ENCODE peak calls at places on chromosomes 2 and 18, in nine cellular contexts. T is T-helper 2 cell; V is activated T-cell treated with anti-CD3 and anti-CD28 coated beads for 1 hour; D is stimulated activated CD4-positive, alpha-beta T cell treated with anti-CD3 and anti-CD28 coated beads, Interleukin-15, amount 100 ng/mL, for 1 hour; L is memory B cell; M is HS-5; B is WTC11; W is DMS153; Q is psoas muscle. N is an unnamed sample.

GRCh38 chr2:239608723-239609122 is 207.9 kb upstream of the HDAC4 start:
- DNase-seq in B (no peak), V (no peak), W (no peak), T (no peak), L (no peak), D (no peak), M (no peak), Q (no peak), N (no peak)

GRCh38 chr18:37322497-37323035 is 243.0 kb downstream of the CELF4 start:
- DNase-seq in L (no peak), T (peak), M (no peak), W (no peak), D (no peak), V (no peak), Q (peak), B (peak), N (no peak)

GRCh38 chr2:85545780-85546240 is 6.8 kb downstream of the MAT2A start:
- DNase-seq in W (no peak), T (no peak), Q (no peak), D (no peak), B (no peak), L (no peak), V (no peak), M (no peak), N (peak)

GRCh38 chr2:15640291-15640711 is 48.6 kb downstream of the DDX1 start:
- DNase-seq in M (no peak), Q (no peak), T (no peak), D (no peak), L (no peak), B (no peak), V (no peak), W (no peak), N (no peak)

GRCh38 chr2:18752022-18752493 is 162.7 kb upstream of the NT5C1B start:
- DNase-seq in D (no peak), W (peak), T (no peak), L (no peak), V (no peak), Q (no peak), B (no peak), M (no peak), N (no peak)

GRCh38 chr2:109352898-109353689 is 224.1 kb downstream of the SH3RF3 start:
- DNase-seq in Q (no peak), T (no peak), B (no peak), V (no peak), W (no peak), M (no peak), L (no peak), D (no peak), N (no peak)

GRCh38 chr18:35456181-35456850 is 41.4 kb downstream of the INO80C start:
- DNase-seq in W (no peak), L (no peak), Q (no peak), M (no peak), V (no peak), B (no peak), D (no peak), T (no peak), N (no peak)

GRCh38 chr2:18656048-18656447 is 66.7 kb upstream of the NT5C1B start:
- DNase-seq in W (no peak), D (no peak), B (no peak), V (no peak), T (no peak), M (no peak), L (no peak), Q (no peak), N (no peak)

GRCh38 chr2:30692829-30693265 is 114.4 kb downstream of the CAPN13 start:
- DNase-seq in V (no peak), Q (no peak), T (no peak), W (no peak), D (no peak), B (no peak), L (no peak), M (no peak), N (no peak)

GRCh38 chr2:26562811-26563645 is 78.1 kb downstream of the CIB4 start:
- DNase-seq in W (peak), T (no peak), M (no peak), D (no peak), L (no peak), B (no peak), V (no peak), Q (no peak), N (no peak)

GRCh38 chr2:54597153-54597827 is 126.2 kb upstream of the EML6 start:
- DNase-seq in L (no peak), M (no peak), W (no peak), T (peak), V (no peak), B (no peak), D (no peak), Q (peak), N (peak)

GRCh38 chr2:217740178-217740577 is 262.6 kb downstream of the TNS1 start:
- DNase-seq in T (no peak), W (no peak), B (no peak), M (no peak), Q (no peak), D (no peak), L (no peak), V (no peak), N (no peak)

GRCh38 chr2:233351423-233351822 is 2.9 kb upstream of the DGKD start:
- DNase-seq in W (no peak), L (no peak), M (no peak), B (no peak), D (no peak), Q (no peak), V (no peak), T (no peak), N (no peak)

GRCh38 chr2:235850289-235850688 is 317.9 kb downstream of the GBX2 start:
- DNase-seq in D (no peak), L (no peak), B (peak), V (no peak), Q (no peak), W (no peak), M (no peak), T (no peak), N (no peak)

GRCh38 chr2:60602828-60603532 is 49.5 kb upstream of the BCL11A start:
- DNase-seq in Q (no peak), W (no peak), T (no peak), D (no peak), V (no peak), L (no peak), M (no peak), B (no peak), N (no peak)

GRCh38 chr18:30828700-30829099 is 213.8 kb downstream of the DSC3 start:
- DNase-seq in D (no peak), B (no peak), Q (no peak), M (no peak), T (no peak), W (no peak), L (no peak), V (no peak), N (no peak)

GRCh38 chr2:133579295-133579694 is 11.0 kb upstream of the NCKAP5 start:
- DNase-seq in L (no peak), Q (no peak), D (no peak), T (no peak), W (no peak), V (no peak), B (no peak), M (no peak), N (no peak)

GRCh38 chr2:62559582-62559981 is 53.6 kb upstream of the TMEM17 start:
- DNase-seq in Q (no peak), W (no peak), M (no peak), D (no peak), B (no peak), T (no peak), V (no peak), L (no peak), N (no peak)

GRCh38 chr2:55025082-55025481 is 25.2 kb downstream of the RTN4 start:
- DNase-seq in V (no peak), M (no peak), D (no peak), Q (no peak), L (no peak), T (no peak), B (no peak), W (no peak), N (no peak)

GRCh38 chr2:207482630-207483029 is 47.1 kb upstream of the CREB1 start:
- DNase-seq in Q (no peak), B (no peak), W (no peak), V (no peak), D (no peak), L (no peak), T (no peak), M (peak), N (no peak)

GRCh38 chr2:73290049-73290839 is 3.1 kb downstream of the EGR4 start:
- DNase-seq in W (peak), B (peak), D (no peak), V (no peak), Q (no peak), M (no peak), T (peak), L (peak), N (peak)

GRCh38 chr2:35688298-35688697 is 667.3 kb upstream of the CRIM1 start:
- DNase-seq in D (no peak), B (no peak), W (no peak), L (no peak), V (no peak), M (no peak), T (no peak), Q (no peak), N (no peak)

GRCh38 chr18:48634975-48635374 is 96.1 kb downstream of the CTIF start:
- DNase-seq in D (no peak), B (no peak), L (no peak), Q (no peak), M (no peak), W (no peak), V (no peak), T (no peak), N (no peak)

GRCh38 chr2:167264380-167264779 is 376.1 kb downstream of the XIRP2 start:
- DNase-seq in M (no peak), T (peak), V (no peak), D (no peak), B (peak), L (no peak), W (no peak), Q (no peak), N (no peak)

N was measured in Jurkat, Clone E6-1.